ENCODE peak calls at places on chromosome 7, in nine cellular contexts. M is astrocyte; D is cerebellar cortex; J is stimulated activated CD8-positive, alpha-beta memory T cell treated with anti-CD3 and anti-CD28 coated beads, Interleukin-15, amount 100 ng/mL, for 1 hour; T is amygdala; C is cardiac fibroblast; G is activated naive CD4-positive, alpha-beta T cell treated with anti-CD3 and anti-CD28 coated beads, Interleukin-2, amount 50 U/mL, for 16 hours; U is Daoy; W is RPMI7951. N is an unnamed sample.

GRCh38 chr7:44293561-44294324 is 31.7 kb downstream of the CAMK2B start:
- DNase-seq in M (no peak), D (peak), J (no peak), T (no peak), C (no peak), G (no peak), U (no peak), W (no peak), N (peak)

GRCh38 chr7:135980665-135981180 is 3.6 kb upstream of the MTPN start:
- DNase-seq in M (peak), D (no peak), J (peak), T (no peak), C (peak), G (peak), U (peak), W (peak), N (peak)

GRCh38 chr7:51706851-51707250 is 390.2 kb upstream of the COBL start:
- DNase-seq in M (no peak), D (peak), J (no peak), T (no peak), C (no peak), G (no peak), U (no peak), W (no peak), N (no peak)

GRCh38 chr7:102154425-102154824 is 132.2 kb upstream of the SH2B2 start:
- DNase-seq in M (no peak), D (no peak), J (no peak), T (no peak), C (no peak), G (no peak), U (no peak), W (no peak), N (no peak)

GRCh38 chr7:54546081-54546985 is 4.2 kb downstream of the VSTM2A start:
- DNase-seq in M (no peak), D (no peak), J (no peak), T (no peak), C (no peak), G (no peak), U (peak), W (no peak), N (no peak)

GRCh38 chr7:36391436-36392198 is 2.0 kb downstream of the ANLN start:
- DNase-seq in M (no peak), D (no peak), J (no peak), T (no peak), C (peak), G (no peak), U (peak), W (no peak), N (no peak)

GRCh38 chr7:74051629-74052410 is 23.8 kb downstream of the ELN start:
- DNase-seq in M (no peak), D (no peak), J (no peak), T (no peak), C (peak), G (no peak), U (peak), W (peak), N (no peak)

GRCh38 chr7:41886257-41886905 is 183.5 kb upstream of the INHBA start:
- DNase-seq in M (peak), D (no peak), J (no peak), T (no peak), C (peak), G (no peak), U (peak), W (peak), N (no peak)

GRCh38 chr7:42831051-42831952 is 80.6 kb downstream of the C7orf25 start:
- DNase-seq in M (peak), D (peak), J (no peak), T (no peak), C (peak), G (no peak), U (peak), W (peak), N (no peak)

GRCh38 chr7:126083014-126083413 is 1153.4 kb upstream of the POT1 start:
- DNase-seq in M (no peak), D (no peak), J (no peak), T (no peak), C (no peak), G (no peak), U (no peak), W (no peak), N (no peak)

GRCh38 chr7:4916115-4916514 is 32.6 kb upstream of the RADIL start:
- DNase-seq in M (no peak), D (no peak), J (no peak), T (no peak), C (no peak), G (no peak), U (no peak), W (no peak), N (no peak)

GRCh38 chr7:157009778-157010587 is 480 bp downstream of the MNX1 start:
- DNase-seq in M (no peak), D (no peak), J (no peak), T (no peak), C (no peak), G (no peak), U (peak), W (no peak), N (no peak)

N was measured in CD8-positive, alpha-beta T cell.